ENCODE peak calls at places on chromosomes 13 and 19, in ten cellular contexts. One of them, this sample, is unnamed.

GRCh38 chr13:102597029-102598015 is 536 bp downstream of the TPP2 start:
- DNase-seq in CD8-positive, alpha-beta T cell: peak; percentile 19
- DNase-seq in effector memory CD4-positive, alpha-beta T cell: no peak
- DNase-seq in Peyer's patch: peak; percentile 61
- DNase-seq in NT2/D1: no peak
- DNase-seq in left ventricle myocardium inferior: peak; percentile 16
- DNase-seq in thyroid gland: peak; percentile 25
- DNase-seq in neuronal stem cell: peak; percentile 9
- DNase-seq in psoas muscle: peak; percentile 69
- DNase-seq in uterus: peak; percentile 23
- DNase-seq in this sample: peak; percentile 26

GRCh38 chr13:41268764-41269163 is 5.4 kb upstream of the MTRF1 start:
- DNase-seq in uterus: no peak
- DNase-seq in Peyer's patch: no peak
- DNase-seq in thyroid gland: no peak
- DNase-seq in CD8-positive, alpha-beta T cell: no peak
- DNase-seq in left ventricle myocardium inferior: no peak
- DNase-seq in NT2/D1: peak; percentile 27
- DNase-seq in psoas muscle: no peak
- DNase-seq in effector memory CD4-positive, alpha-beta T cell: no peak
- DNase-seq in neuronal stem cell: peak; percentile 32
- DNase-seq in this sample: no peak

GRCh38 chr13:23547000-23547590 is 23.1 kb upstream of the TNFRSF19 start:
- DNase-seq in thyroid gland: peak; percentile 51
- DNase-seq in NT2/D1: no peak
- DNase-seq in left ventricle myocardium inferior: peak; percentile 62
- DNase-seq in uterus: peak; percentile 25
- DNase-seq in neuronal stem cell: no peak
- DNase-seq in Peyer's patch: no peak
- DNase-seq in psoas muscle: peak; percentile 69
- DNase-seq in effector memory CD4-positive, alpha-beta T cell: no peak
- DNase-seq in CD8-positive, alpha-beta T cell: no peak
- DNase-seq in this sample: no peak

GRCh38 chr19:31102674-31103073 is 246.6 kb downstream of the TSHZ3 start:
- DNase-seq in left ventricle myocardium inferior: no peak
- DNase-seq in effector memory CD4-positive, alpha-beta T cell: no peak
- DNase-seq in psoas muscle: no peak
- DNase-seq in Peyer's patch: no peak
- DNase-seq in uterus: no peak
- DNase-seq in neuronal stem cell: no peak
- DNase-seq in NT2/D1: no peak
- DNase-seq in CD8-positive, alpha-beta T cell: no peak
- DNase-seq in thyroid gland: no peak
- DNase-seq in this sample: no peak

GRCh38 chr13:111917901-111918300 is 149.0 kb upstream of the SOX1 start:
- DNase-seq in effector memory CD4-positive, alpha-beta T cell: no peak
- DNase-seq in left ventricle myocardium inferior: no peak
- DNase-seq in CD8-positive, alpha-beta T cell: no peak
- DNase-seq in uterus: no peak
- DNase-seq in Peyer's patch: peak; percentile 20
- DNase-seq in psoas muscle: no peak
- DNase-seq in neuronal stem cell: no peak
- DNase-seq in NT2/D1: no peak
- DNase-seq in thyroid gland: no peak
- DNase-seq in this sample: no peak

GRCh38 chr13:46894534-46894906 is 2.3 kb downstream of the HTR2A start:
- DNase-seq in left ventricle myocardium inferior: no peak
- DNase-seq in thyroid gland: no peak
- DNase-seq in NT2/D1: no peak
- DNase-seq in Peyer's patch: no peak
- DNase-seq in effector memory CD4-positive, alpha-beta T cell: no peak
- DNase-seq in CD8-positive, alpha-beta T cell: no peak
- DNase-seq in psoas muscle: no peak
- DNase-seq in neuronal stem cell: no peak
- DNase-seq in uterus: no peak
- DNase-seq in this sample: no peak

GRCh38 chr19:30722236-30722635 is 350.1 kb downstream of the ZNF536 start:
- DNase-seq in neuronal stem cell: no peak
- DNase-seq in CD8-positive, alpha-beta T cell: no peak
- DNase-seq in left ventricle myocardium inferior: no peak
- DNase-seq in Peyer's patch: no peak
- DNase-seq in uterus: no peak
- DNase-seq in psoas muscle: no peak
- DNase-seq in effector memory CD4-positive, alpha-beta T cell: no peak
- DNase-seq in thyroid gland: no peak
- DNase-seq in NT2/D1: no peak
- DNase-seq in this sample: no peak

GRCh38 chr19:46155237-46155636 is 7.2 kb downstream of the IGFL2 start:
- DNase-seq in Peyer's patch: no peak
- DNase-seq in NT2/D1: no peak
- DNase-seq in left ventricle myocardium inferior: no peak
- DNase-seq in psoas muscle: no peak
- DNase-seq in thyroid gland: no peak
- DNase-seq in neuronal stem cell: no peak
- DNase-seq in CD8-positive, alpha-beta T cell: no peak
- DNase-seq in effector memory CD4-positive, alpha-beta T cell: no peak
- DNase-seq in uterus: no peak
- DNase-seq in this sample: no peak

GRCh38 chr13:49165798-49166752 is 54.1 kb upstream of the MLNR start:
- DNase-seq in effector memory CD4-positive, alpha-beta T cell: no peak
- DNase-seq in NT2/D1: no peak
- DNase-seq in neuronal stem cell: no peak
- DNase-seq in psoas muscle: no peak
- DNase-seq in thyroid gland: no peak
- DNase-seq in uterus: no peak
- DNase-seq in CD8-positive, alpha-beta T cell: no peak
- DNase-seq in Peyer's patch: no peak
- DNase-seq in left ventricle myocardium inferior: no peak
- DNase-seq in this sample: no peak

GRCh38 chr19:13796301-13797057 is 1.2 kb downstream of the ZSWIM4 start:
- DNase-seq in psoas muscle: peak; percentile 88
- DNase-seq in left ventricle myocardium inferior: peak; percentile 76
- DNase-seq in NT2/D1: no peak
- DNase-seq in Peyer's patch: no peak
- DNase-seq in CD8-positive, alpha-beta T cell: no peak
- DNase-seq in thyroid gland: peak; percentile 75
- DNase-seq in effector memory CD4-positive, alpha-beta T cell: no peak
- DNase-seq in neuronal stem cell: no peak
- DNase-seq in uterus: peak; percentile 87
- DNase-seq in this sample: no peak

GRCh38 chr19:14843169-14843568 is 5.6 kb downstream of the OR7A10 start:
- DNase-seq in Peyer's patch: no peak
- DNase-seq in NT2/D1: no peak
- DNase-seq in psoas muscle: no peak
- DNase-seq in neuronal stem cell: no peak
- DNase-seq in uterus: no peak
- DNase-seq in effector memory CD4-positive, alpha-beta T cell: no peak
- DNase-seq in left ventricle myocardium inferior: no peak
- DNase-seq in CD8-positive, alpha-beta T cell: no peak
- DNase-seq in thyroid gland: no peak
- DNase-seq in this sample: no peak

GRCh38 chr13:97388385-97388784 is 45.6 kb upstream of the RAP2A start:
- DNase-seq in CD8-positive, alpha-beta T cell: no peak
- DNase-seq in uterus: no peak
- DNase-seq in psoas muscle: no peak
- DNase-seq in thyroid gland: no peak
- DNase-seq in left ventricle myocardium inferior: no peak
- DNase-seq in Peyer's patch: no peak
- DNase-seq in neuronal stem cell: no peak
- DNase-seq in effector memory CD4-positive, alpha-beta T cell: no peak
- DNase-seq in NT2/D1: no peak
- DNase-seq in this sample: no peak

GRCh38 chr13:104900186-104900817 is 1635.2 kb downstream of the EFNB2 start:
- DNase-seq in psoas muscle: no peak
- DNase-seq in NT2/D1: no peak
- DNase-seq in CD8-positive, alpha-beta T cell: no peak
- DNase-seq in thyroid gland: no peak
- DNase-seq in Peyer's patch: no peak
- DNase-seq in uterus: no peak
- DNase-seq in effector memory CD4-positive, alpha-beta T cell: no peak
- DNase-seq in neuronal stem cell: no peak
- DNase-seq in left ventricle myocardium inferior: no peak
- DNase-seq in this sample: no peak

GRCh38 chr13:102800145-102801041 is 1.5 kb downstream of the BIVM start:
- DNase-seq in left ventricle myocardium inferior: peak; percentile 86
- DNase-seq in neuronal stem cell: peak; percentile 71
- DNase-seq in uterus: peak; percentile 73
- DNase-seq in CD8-positive, alpha-beta T cell: peak; percentile 84
- DNase-seq in NT2/D1: peak; percentile 68
- DNase-seq in effector memory CD4-positive, alpha-beta T cell: peak; percentile 72
- DNase-seq in psoas muscle: peak; percentile 93
- DNase-seq in thyroid gland: peak; percentile 81
- DNase-seq in Peyer's patch: peak; percentile 90
- DNase-seq in this sample: peak; percentile 72

GRCh38 chr13:52141299-52141698 is 12.4 kb upstream of the NEK5 start:
- DNase-seq in psoas muscle: no peak
- DNase-seq in Peyer's patch: no peak
- DNase-seq in CD8-positive, alpha-beta T cell: no peak
- DNase-seq in effector memory CD4-positive, alpha-beta T cell: no peak
- DNase-seq in NT2/D1: no peak
- DNase-seq in neuronal stem cell: no peak
- DNase-seq in thyroid gland: no peak
- DNase-seq in left ventricle myocardium inferior: no peak
- DNase-seq in uterus: no peak
- DNase-seq in this sample: no peak

DNA sequence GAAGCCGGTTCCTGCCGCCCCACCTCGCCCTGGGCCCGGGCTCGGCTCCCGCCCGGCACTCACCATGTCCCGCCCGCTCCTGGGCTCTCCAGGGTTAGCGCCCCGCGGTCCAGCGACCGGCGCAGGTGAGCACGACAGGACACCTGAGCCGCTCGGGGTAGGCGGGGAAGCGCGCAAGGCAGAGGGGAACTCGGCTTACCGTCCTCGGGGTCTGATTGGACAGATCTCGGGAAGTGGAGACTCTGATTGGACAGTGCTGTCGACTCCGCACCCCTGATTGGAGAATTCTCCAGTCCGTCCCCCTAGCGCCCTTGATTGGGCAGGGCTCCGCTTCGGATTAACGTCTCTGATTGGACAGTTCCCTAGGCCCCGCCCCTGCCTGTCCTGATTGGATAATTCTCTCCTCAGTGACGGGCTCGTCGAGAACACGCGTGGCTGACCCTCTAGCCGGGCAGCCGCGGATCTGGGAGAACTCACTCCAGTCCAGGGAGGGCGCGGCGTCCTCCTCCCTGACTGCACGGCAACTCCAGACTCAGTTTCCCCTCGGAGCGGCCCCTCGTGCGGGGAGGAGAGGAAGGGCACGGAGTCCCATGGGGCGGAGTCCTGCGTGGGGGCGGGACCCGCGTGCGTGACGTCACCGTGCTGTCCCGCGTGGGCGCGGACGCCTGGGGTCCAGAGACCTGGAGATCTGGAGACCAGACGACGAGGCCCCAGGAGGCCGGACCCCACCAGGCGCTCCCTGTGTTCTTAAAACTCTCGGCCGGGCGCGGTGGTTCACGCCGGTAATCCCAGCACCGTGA is at the start of gene ZNF77:
- DNase-seq in Peyer's patch: peak; percentile 99
- DNase-seq in NT2/D1: peak; percentile 98
- DNase-seq in effector memory CD4-positive, alpha-beta T cell: peak; percentile 99
- DNase-seq in neuronal stem cell: peak; percentile 97
- DNase-seq in left ventricle myocardium inferior: peak; percentile 99
- DNase-seq in thyroid gland: peak; percentile 100
- DNase-seq in CD8-positive, alpha-beta T cell: peak; percentile 100
- DNase-seq in uterus: peak; percentile 99
- DNase-seq in psoas muscle: peak; percentile 99
- DNase-seq in this sample: peak; percentile 99
- H3K4me3 ChIP-seq in Peyer's patch: peak within 1 kb of the TSS; percentile 98
- H3K4me3 ChIP-seq in NT2/D1: peak within 1 kb of the TSS; percentile 85
- H3K4me3 ChIP-seq in effector memory CD4-positive, alpha-beta T cell: peak within 1 kb of the TSS; percentile 61
- H3K4me3 ChIP-seq in neuronal stem cell: peak within 1 kb of the TSS; percentile 92
- H3K4me3 ChIP-seq in left ventricle myocardium inferior: peak within 1 kb of the TSS; percentile 94
- H3K4me3 ChIP-seq in thyroid gland: peak within 1 kb of the TSS; percentile 91
- H3K4me3 ChIP-seq in CD8-positive, alpha-beta T cell: peak within 1 kb of the TSS; percentile 84
- H3K4me3 ChIP-seq in uterus: peak within 1 kb of the TSS; percentile 86
- H3K4me3 ChIP-seq in psoas muscle: peak within 1 kb of the TSS; percentile 80
- H3K4me3 ChIP-seq in this sample: peak within 1 kb of the TSS; percentile 32

GRCh38 chr19:1469936-1470863 is 8.8 kb downstream of the C19orf25 start:
- DNase-seq in CD8-positive, alpha-beta T cell: peak; percentile 76
- DNase-seq in psoas muscle: peak; percentile 56
- DNase-seq in NT2/D1: no peak
- DNase-seq in thyroid gland: peak; percentile 29
- DNase-seq in Peyer's patch: no peak
- DNase-seq in left ventricle myocardium inferior: peak; percentile 51
- DNase-seq in uterus: no peak
- DNase-seq in neuronal stem cell: peak; percentile 83
- DNase-seq in effector memory CD4-positive, alpha-beta T cell: peak; percentile 45
- DNase-seq in this sample: peak; percentile 73
- H3K4me1 ChIP-seq in CD8-positive, alpha-beta T cell: peaks cover 54% of the 10 kb centered on the region
- H3K4me1 ChIP-seq in psoas muscle: peaks cover 50% of the 10 kb centered on the region
- H3K4me1 ChIP-seq in NT2/D1: peaks cover 50% of the 10 kb centered on the region
- H3K4me1 ChIP-seq in thyroid gland: peaks cover 27% of the 10 kb centered on the region
- H3K4me1 ChIP-seq in Peyer's patch: peaks cover 44% of the 10 kb centered on the region
- H3K4me1 ChIP-seq in left ventricle myocardium inferior: peaks cover 85% of the 10 kb centered on the region
- H3K4me1 ChIP-seq in uterus: peaks cover 12% of the 10 kb centered on the region
- H3K4me1 ChIP-seq in neuronal stem cell: peaks cover 27% of the 10 kb centered on the region
- H3K4me1 ChIP-seq in effector memory CD4-positive, alpha-beta T cell: peaks cover 59% of the 10 kb centered on the region
- H3K4me1 ChIP-seq in this sample: peaks cover 56% of the 10 kb centered on the region

GRCh38 chr19:35673121-35673804 is 6.9 kb downstream of the UPK1A start:
- DNase-seq in effector memory CD4-positive, alpha-beta T cell: peak; percentile 5
- DNase-seq in thyroid gland: peak; percentile 19
- DNase-seq in psoas muscle: no peak
- DNase-seq in NT2/D1: no peak
- DNase-seq in neuronal stem cell: no peak
- DNase-seq in Peyer's patch: no peak
- DNase-seq in uterus: no peak
- DNase-seq in left ventricle myocardium inferior: peak; percentile 33
- DNase-seq in CD8-positive, alpha-beta T cell: peak; percentile 42
- DNase-seq in this sample: no peak
- H3K4me3 ChIP-seq in effector memory CD4-positive, alpha-beta T cell: peak overlapping the region; percentile 52
- H3K4me3 ChIP-seq in thyroid gland: no peak overlapping the region
- H3K4me3 ChIP-seq in psoas muscle: peak overlapping the region; percentile 49
- H3K4me3 ChIP-seq in NT2/D1: peak overlapping the region; percentile 53
- H3K4me3 ChIP-seq in neuronal stem cell: peak overlapping the region; percentile 22
- H3K4me3 ChIP-seq in Peyer's patch: peak overlapping the region; percentile 31
- H3K4me3 ChIP-seq in uterus: no peak overlapping the region
- H3K4me3 ChIP-seq in left ventricle myocardium inferior: peak overlapping the region; percentile 57
- H3K4me3 ChIP-seq in CD8-positive, alpha-beta T cell: peak overlapping the region; percentile 53
- H3K4me3 ChIP-seq in this sample: peak overlapping the region; percentile 19

DNA sequence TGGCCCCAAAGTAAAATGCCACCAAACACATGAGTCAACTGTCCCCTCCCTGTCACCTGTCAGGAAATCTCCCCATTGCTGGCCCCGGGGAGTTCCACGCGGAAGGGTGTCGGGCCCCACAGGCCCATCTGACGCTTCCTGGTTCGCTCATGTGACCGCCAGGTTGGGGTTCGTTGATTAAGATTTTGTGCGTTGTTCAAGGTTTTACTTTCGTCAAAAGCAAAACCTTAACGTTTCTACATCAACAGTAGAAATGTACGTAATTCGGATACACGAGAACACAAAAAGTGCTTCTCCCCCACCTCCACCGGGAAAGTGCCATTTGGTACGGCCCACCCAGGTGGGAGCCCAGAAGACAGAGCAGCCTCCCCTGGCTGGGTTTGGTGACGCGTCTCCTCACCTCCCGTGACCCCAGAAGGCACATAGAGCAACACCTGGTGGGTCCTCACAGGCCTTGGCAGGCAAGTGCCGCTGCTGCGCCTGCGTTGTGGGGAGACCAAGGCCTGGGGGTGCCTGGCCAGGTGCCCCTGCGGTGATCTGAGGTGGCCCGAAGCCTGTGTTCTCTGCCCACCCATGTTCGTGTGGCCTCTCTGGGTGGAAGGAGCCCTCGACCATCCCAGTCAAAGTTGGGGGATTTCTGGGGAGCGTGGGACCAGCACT is 161.6 kb downstream of the KDM4B start:
- DNase-seq in thyroid gland: no peak
- DNase-seq in Peyer's patch: no peak
- DNase-seq in NT2/D1: no peak
- DNase-seq in neuronal stem cell: no peak
- DNase-seq in uterus: no peak
- DNase-seq in left ventricle myocardium inferior: no peak
- DNase-seq in CD8-positive, alpha-beta T cell: peak; percentile 57
- DNase-seq in psoas muscle: no peak
- DNase-seq in effector memory CD4-positive, alpha-beta T cell: peak; percentile 39
- DNase-seq in this sample: peak; percentile 90
- H3K4me1 ChIP-seq in thyroid gland: peaks cover 3% of the 10 kb centered on the region
- H3K4me1 ChIP-seq in Peyer's patch: peaks cover 17% of the 10 kb centered on the region
- H3K4me1 ChIP-seq in NT2/D1: peaks cover 48% of the 10 kb centered on the region
- H3K4me1 ChIP-seq in neuronal stem cell: peaks cover 57% of the 10 kb centered on the region
- H3K4me1 ChIP-seq in uterus: peaks cover 2% of the 10 kb centered on the region
- H3K4me1 ChIP-seq in left ventricle myocardium inferior: peaks cover 39% of the 10 kb centered on the region
- H3K4me1 ChIP-seq in CD8-positive, alpha-beta T cell: peaks cover 44% of the 10 kb centered on the region
- H3K4me1 ChIP-seq in psoas muscle: peaks cover 15% of the 10 kb centered on the region
- H3K4me1 ChIP-seq in effector memory CD4-positive, alpha-beta T cell: peaks cover 5% of the 10 kb centered on the region
- H3K4me1 ChIP-seq in this sample: peaks cover 40% of the 10 kb centered on the region